ENCODE peak calls at places on chromosomes 1 and 21, in four cellular contexts. Y, U, H and G are unnamed samples.

GRCh38 chr1:117120774-117121588 is 568 bp downstream of the TRIM45 start:
- DNase-seq in Y (no peak), U (no peak), H (no peak), G (peak)

GRCh38 chr1:179996099-179996498 is 41.5 kb downstream of the CEP350 start:
- DNase-seq in H (no peak), U (no peak), Y (no peak), G (no peak)

GRCh38 chr1:18972991-18973390 is 16.5 kb upstream of the IFFO2 start:
- DNase-seq in U (no peak), Y (no peak), H (no peak), G (no peak)

GRCh38 chr1:233668725-233669294 is 54.9 kb downstream of the KCNK1 start:
- DNase-seq in U (no peak), H (peak), Y (peak), G (peak)

GRCh38 chr1:40763742-40764532 is 19.6 kb upstream of the KCNQ4 start:
- DNase-seq in H (no peak), U (no peak), Y (no peak), G (no peak)

GRCh38 chr1:30744060-30744756 is 13.4 kb downstream of the LAPTM5 start:
- DNase-seq in H (peak), U (no peak), Y (no peak), G (peak)

GRCh38 chr1:231612393-231613089 is 14.0 kb upstream of the DISC1 start:
- DNase-seq in U (no peak), H (no peak), Y (peak), G (peak)

GRCh38 chr1:235943581-235944114 is 76.9 kb upstream of the LYST start:
- DNase-seq in U (peak), Y (no peak), H (peak), G (no peak)

GRCh38 chr1:167182571-167183320 is 37.9 kb upstream of the POU2F1 start:
- DNase-seq in Y (no peak), H (no peak), U (no peak), G (no peak)

GRCh38 chr1:11567244-11568065 is 86.8 kb downstream of the FBXO2 start:
- DNase-seq in Y (no peak), H (no peak), U (no peak), G (no peak)

GRCh38 chr1:173453982-173454381 is 23.2 kb upstream of the PRDX6 start:
- DNase-seq in U (no peak), H (peak), Y (no peak), G (no peak)

GRCh38 chr1:121566346-121566745 is 381.6 kb downstream of the SRGAP2C start:
- DNase-seq in Y (no peak), U (no peak), H (no peak), G (no peak)

GRCh38 chr1:54176621-54177327 is 23.1 kb downstream of the CYB5RL start:
- DNase-seq in H (no peak), Y (no peak), U (no peak), G (no peak)

GRCh38 chr21:39386194-39386593 is 37.3 kb upstream of the HMGN1 start:
- DNase-seq in H (peak), U (no peak), Y (peak), G (no peak)

GRCh38 chr1:212512731-212513559 is 80.2 kb downstream of the NENF start:
- DNase-seq in H (peak), U (no peak), Y (no peak), G (no peak)

GRCh38 chr1:183194527-183195145 is 8.6 kb downstream of the LAMC2 start:
- DNase-seq in Y (no peak), H (no peak), U (no peak), G (no peak)

GRCh38 chr1:39925727-39926342 is 24.1 kb upstream of the MYCL start:
- DNase-seq in Y (no peak), U (no peak), H (peak), G (no peak)

GRCh38 chr1:181675625-181676024 is 192.3 kb downstream of the CACNA1E start:
- DNase-seq in U (no peak), H (no peak), Y (no peak), G (no peak)

GRCh38 chr1:59596432-59596831 is 218.3 kb upstream of the HOOK1 start:
- DNase-seq in U (peak), Y (peak), H (peak), G (no peak)

GRCh38 chr1:53298163-53298685 is 29.6 kb downstream of the LRP8 start:
- DNase-seq in H (peak), U (no peak), Y (no peak), G (no peak)

GRCh38 chr1:91374086-91374485 is 30.6 kb downstream of the HFM1 start:
- DNase-seq in Y (no peak), H (no peak), U (no peak), G (no peak)

GRCh38 chr1:222413436-222413835 is 134.5 kb downstream of the HHIPL2 start:
- DNase-seq in U (no peak), H (peak), Y (no peak), G (no peak)

GRCh38 chr1:24621121-24621520 is 22.0 kb upstream of the SRRM1 start:
- DNase-seq in H (no peak), U (no peak), Y (no peak), G (no peak)

GRCh38 chr1:94038511-94038910 is 82.4 kb downstream of the ABCA4 start:
- DNase-seq in H (peak), Y (no peak), U (no peak), G (no peak)

GRCh38 chr21:42837421-42838211 is 41.7 kb downstream of the WDR4 start:
- DNase-seq in H (no peak), U (no peak), Y (no peak), G (no peak)

GRCh38 chr1:111736548-111737215 is 2.5 kb downstream of the INKA2 start:
- DNase-seq in Y (no peak), U (no peak), H (no peak), G (no peak)

GRCh38 chr21:44962481-44962966 is 22.7 kb downstream of the SLX9 start:
- DNase-seq in H (peak), Y (peak), U (peak), G (no peak)

GRCh38 chr21:35468991-35469390 is 419.9 kb upstream of the RUNX1 start:
- DNase-seq in H (no peak), Y (no peak), U (no peak), G (no peak)